ENCODE peak calls at places on chromosomes 3 and 15, in five cellular contexts. J is uterus; P is activated CD4-positive, alpha-beta T cell treated with anti-CD3 and anti-CD28 coated beads, Interleukin-2, amount 50 U/mL, for 24 hours; Q is activated CD4-positive, CD25-positive, alpha-beta regulatory T cell treated with anti-CD3 and anti-CD28 coated beads, Interleukin-2, amount 50 U/mL, for 72 hours; D is activated naive CD8-positive, alpha-beta T cell treated with anti-CD3 and anti-CD28 coated beads, Interleukin-2, amount 50 U/mL, for 24 hours. U is an unnamed sample.

GRCh38 chr3:43754316-43754715 is 63.6 kb downstream of the ABHD5 start:
- DNase-seq in P (no peak), D (no peak), J (no peak), Q (no peak), U (no peak)

GRCh38 chr3:31880020-31880419 is 101.0 kb downstream of the OSBPL10 start:
- DNase-seq in J (no peak), D (no peak), Q (no peak), P (no peak), U (no peak)

GRCh38 chr15:94070341-94071275 is 160.8 kb upstream of the MCTP2 start:
- DNase-seq in J (peak; percentile 51), P (no peak), Q (no peak), D (no peak), U (no peak)

GRCh38 chr15:49843725-49844124 is 222.9 kb downstream of the DTWD1 start:
- DNase-seq in J (no peak), Q (no peak), P (no peak), D (no peak), U (no peak)

GRCh38 chr3:52350436-52350835 is 34.3 kb downstream of the DNAH1 start:
- DNase-seq in P (no peak), Q (no peak), D (no peak), J (no peak), U (no peak)

GRCh38 chr3:128549283-128550112 is 56.5 kb upstream of the GATA2 start:
- DNase-seq in D (no peak), P (no peak), Q (no peak), J (peak; percentile 76), U (no peak)

GRCh38 chr3:111874177-111874820 is 15.2 kb downstream of the PHLDB2 start:
- DNase-seq in D (no peak), J (no peak), P (no peak), Q (no peak), U (no peak)

GRCh38 chr15:20672469-20672868 is 130.9 kb upstream of the GOLGA6L6 start:
- DNase-seq in P (no peak), D (no peak), Q (no peak), J (no peak), U (no peak)

GRCh38 chr3:178350763-178351162 is 185.5 kb upstream of the KCNMB2 start:
- DNase-seq in Q (no peak), J (no peak), D (no peak), P (no peak), U (no peak)

GRCh38 chr3:109900774-109901173 is 563.4 kb upstream of the DPPA4 start:
- DNase-seq in J (no peak), D (no peak), P (no peak), Q (no peak), U (no peak)

GRCh38 chr15:81189583-81190283 is 6.9 kb upstream of the IL16 start:
- DNase-seq in J (peak; percentile 78), D (no peak), Q (no peak), P (no peak), U (no peak)

GRCh38 chr3:28328188-28329151 is 20.1 kb upstream of the ZCWPW2 start:
- DNase-seq in Q (no peak), D (no peak), J (no peak), P (no peak), U (no peak)

GRCh38 chr15:42147431-42147735 is 9.1 kb downstream of the PLA2G4F start:
- DNase-seq in D (no peak), J (peak; percentile 9), P (no peak), Q (peak; percentile 6), U (no peak)

GRCh38 chr15:88028024-88028423 is 228.5 kb downstream of the NTRK3 start:
- DNase-seq in Q (no peak), D (no peak), J (no peak), P (no peak), U (no peak)

GRCh38 chr15:99057697-99058420 is 47.0 kb upstream of the SYNM start:
- DNase-seq in D (no peak), J (peak; percentile 39), P (no peak), Q (no peak), U (no peak)

GRCh38 chr15:48507416-48508065 is 138.0 kb downstream of the FBN1 start:
- DNase-seq in Q (no peak), D (peak; percentile 4), P (no peak), J (peak; percentile 31), U (no peak)

GRCh38 chr3:68996356-68996995 is 17.0 kb downstream of the EOGT start:
- DNase-seq in D (no peak), P (no peak), Q (no peak), J (no peak), U (no peak)

GRCh38 chr3:148710665-148711064 is 13.0 kb downstream of the AGTR1 start:
- DNase-seq in J (no peak), D (no peak), Q (no peak), P (no peak), U (no peak)